ENCODE peak calls at places on chromosomes 3 and 15, in five cellular contexts. One of them, this sample, is unnamed.

GRCh38 chr15:38707802-38708671 is 143.4 kb upstream of the RASGRP1 start:
- DNase-seq in nucleus accumbens: no peak
- DNase-seq in neural crest cell: peak
- DNase-seq in choroid plexus epithelial cell: peak
- DNase-seq in pancreas: peak
- DNase-seq in this sample: peak

GRCh38 chr3:123587399-123587798 is 2.5 kb upstream of the HACD2 start:
- DNase-seq in nucleus accumbens: no peak
- DNase-seq in neural crest cell: no peak
- DNase-seq in choroid plexus epithelial cell: no peak
- DNase-seq in pancreas: no peak
- DNase-seq in this sample: no peak

GRCh38 chr3:14398801-14399114 is 3.6 kb upstream of the SLC6A6 start:
- DNase-seq in nucleus accumbens: no peak
- DNase-seq in neural crest cell: no peak
- DNase-seq in choroid plexus epithelial cell: no peak
- DNase-seq in pancreas: no peak
- DNase-seq in this sample: no peak

GRCh38 chr3:181715601-181716340 is 4.0 kb downstream of the SOX2 start:
- DNase-seq in nucleus accumbens: peak
- DNase-seq in neural crest cell: no peak
- DNase-seq in choroid plexus epithelial cell: no peak
- DNase-seq in pancreas: no peak
- DNase-seq in this sample: no peak

GRCh38 chr15:68239025-68239424 is 9.5 kb upstream of the CLN6 start:
- DNase-seq in nucleus accumbens: no peak
- DNase-seq in neural crest cell: no peak
- DNase-seq in choroid plexus epithelial cell: no peak
- DNase-seq in pancreas: no peak
- DNase-seq in this sample: no peak

GRCh38 chr15:60518511-60518910 is 39.6 kb upstream of the ICE2 start:
- DNase-seq in nucleus accumbens: no peak
- DNase-seq in neural crest cell: no peak
- DNase-seq in choroid plexus epithelial cell: no peak
- DNase-seq in pancreas: no peak
- DNase-seq in this sample: no peak

GRCh38 chr15:95059346-95059905 is 828.1 kb downstream of the MCTP2 start:
- DNase-seq in nucleus accumbens: no peak
- DNase-seq in neural crest cell: no peak
- DNase-seq in choroid plexus epithelial cell: no peak
- DNase-seq in pancreas: no peak
- DNase-seq in this sample: no peak

GRCh38 chr3:130341388-130341787 is 4.1 kb upstream of the COL6A5 start:
- DNase-seq in nucleus accumbens: no peak
- DNase-seq in neural crest cell: no peak
- DNase-seq in choroid plexus epithelial cell: peak
- DNase-seq in pancreas: no peak
- DNase-seq in this sample: no peak

GRCh38 chr3:144142151-144142855 is 170.7 kb downstream of the DIPK2A start:
- DNase-seq in nucleus accumbens: no peak
- DNase-seq in neural crest cell: no peak
- DNase-seq in choroid plexus epithelial cell: peak
- DNase-seq in pancreas: no peak
- DNase-seq in this sample: no peak

GRCh38 chr3:110420158-110420641 is 651.4 kb upstream of the NECTIN3 start:
- DNase-seq in nucleus accumbens: no peak
- DNase-seq in neural crest cell: no peak
- DNase-seq in choroid plexus epithelial cell: peak
- DNase-seq in pancreas: no peak
- DNase-seq in this sample: no peak

GRCh38 chr3:87350367-87351199 is 74.2 kb upstream of the POU1F1 start:
- DNase-seq in nucleus accumbens: no peak
- DNase-seq in neural crest cell: no peak
- DNase-seq in choroid plexus epithelial cell: peak
- DNase-seq in pancreas: no peak
- DNase-seq in this sample: peak

GRCh38 chr3:179653777-179654117 is 907 bp downstream of the USP13 start:
- DNase-seq in nucleus accumbens: no peak
- DNase-seq in neural crest cell: no peak
- DNase-seq in choroid plexus epithelial cell: no peak
- DNase-seq in pancreas: no peak
- DNase-seq in this sample: no peak

GRCh38 chr15:71366926-71367325 is 251.7 kb downstream of the THSD4 start:
- DNase-seq in nucleus accumbens: no peak
- DNase-seq in neural crest cell: no peak
- DNase-seq in choroid plexus epithelial cell: peak
- DNase-seq in pancreas: no peak
- DNase-seq in this sample: no peak

GRCh38 chr15:75171408-75171807 is 30.3 kb upstream of the C15orf39 start:
- DNase-seq in nucleus accumbens: no peak
- DNase-seq in neural crest cell: no peak
- DNase-seq in choroid plexus epithelial cell: peak
- DNase-seq in pancreas: no peak
- DNase-seq in this sample: no peak

GRCh38 chr15:53759333-53759975 is at the start of gene WDR72:
- DNase-seq in nucleus accumbens: no peak
- DNase-seq in neural crest cell: peak
- DNase-seq in choroid plexus epithelial cell: no peak
- DNase-seq in pancreas: no peak
- DNase-seq in this sample: no peak

This sample was measured in iPS DF 6.9.